ENCODE peak calls at places on chromosomes 13 and 19, in four cellular contexts. R is HEK293T, Q is K562, X is WTC11. K is an unnamed sample.

GRCh38 chr19:1259873-1260748 is 9.0 kb upstream of the CIRBP start:
- DNase-seq in X (no peak), R (no peak), Q (no peak), K (no peak)

GRCh38 chr19:39171479-39172465 is 25.0 kb upstream of the NCCRP1 start:
- DNase-seq in R (no peak), Q (no peak), X (no peak), K (no peak)

GRCh38 chr13:75399168-75399878 is 82.6 kb downstream of the TBC1D4 start:
- DNase-seq in Q (no peak), X (no peak), R (no peak), K (no peak)

GRCh38 chr19:50242586-50242985 is 39.2 kb downstream of the MYH14 start:
- DNase-seq in Q (no peak), R (no peak), X (no peak), K (no peak)

GRCh38 chr13:34048652-34049051 is 230.7 kb downstream of the RFC3 start:
- DNase-seq in R (no peak), Q (no peak), X (no peak), K (no peak)

GRCh38 chr13:46530084-46530935 is 22.7 kb upstream of the LRCH1 start:
- DNase-seq in Q (no peak), X (no peak), R (no peak), K (no peak)

GRCh38 chr19:39097721-39098120 is 13.6 kb downstream of the ACP7 start:
- DNase-seq in X (no peak), Q (no peak), R (no peak), K (no peak)

GRCh38 chr19:8209111-8209964 is at the start of gene CERS4:
- DNase-seq in X (peak), Q (peak), R (peak), K (peak)

GRCh38 chr19:48918801-48919247 is 14.7 kb upstream of the DHDH start:
- DNase-seq in X (peak), R (peak), Q (peak), K (no peak)

GRCh38 chr13:110576736-110577476 is 15.4 kb upstream of the RAB20 start:
- DNase-seq in R (no peak), X (no peak), Q (no peak), K (peak)

GRCh38 chr13:94192576-94192975 is 286.9 kb downstream of the DCT start:
- DNase-seq in X (peak), R (peak), Q (no peak), K (peak)

GRCh38 chr19:34707661-34708060 is 26.4 kb upstream of the ZNF181 start:
- DNase-seq in X (no peak), R (no peak), Q (no peak), K (no peak)

GRCh38 chr13:45267215-45267614 is 66.4 kb upstream of the KCTD4 start:
- DNase-seq in R (no peak), X (no peak), Q (no peak), K (no peak)

GRCh38 chr13:110056640-110057039 is 250.3 kb downstream of the COL4A1 start:
- DNase-seq in Q (no peak), X (no peak), R (no peak), K (no peak)

GRCh38 chr19:35337984-35338296 is 9.0 kb downstream of the CD22 start:
- DNase-seq in R (no peak), X (no peak), Q (no peak), K (no peak)

GRCh38 chr19:52229524-52229923 is 39.7 kb downstream of the PPP2R1A start:
- DNase-seq in Q (no peak), R (no peak), X (no peak), K (no peak)

GRCh38 chr19:38949580-38950367 is 19.0 kb downstream of the MRPS12 start:
- DNase-seq in X (peak), R (no peak), Q (no peak), K (no peak)

GRCh38 chr13:59038824-59039223 is 1124.9 kb downstream of the DIAPH3 start:
- DNase-seq in R (no peak), X (no peak), Q (no peak), K (no peak)

GRCh38 chr19:39032164-39032918 is at the start of gene FBXO27:
- DNase-seq in X (peak), Q (peak), R (peak), K (no peak)

GRCh38 chr19:39951686-39952085 is 17.3 kb upstream of the FCGBP start:
- DNase-seq in Q (no peak), R (no peak), X (no peak), K (no peak)

GRCh38 chr19:15371786-15372380 is 7.7 kb downstream of the AKAP8 start:
- DNase-seq in Q (no peak), R (no peak), X (no peak), K (no peak)

GRCh38 chr13:110107568-110108347 is 199.2 kb downstream of the COL4A1 start:
- DNase-seq in X (peak), R (no peak), Q (no peak), K (no peak)

DNA sequence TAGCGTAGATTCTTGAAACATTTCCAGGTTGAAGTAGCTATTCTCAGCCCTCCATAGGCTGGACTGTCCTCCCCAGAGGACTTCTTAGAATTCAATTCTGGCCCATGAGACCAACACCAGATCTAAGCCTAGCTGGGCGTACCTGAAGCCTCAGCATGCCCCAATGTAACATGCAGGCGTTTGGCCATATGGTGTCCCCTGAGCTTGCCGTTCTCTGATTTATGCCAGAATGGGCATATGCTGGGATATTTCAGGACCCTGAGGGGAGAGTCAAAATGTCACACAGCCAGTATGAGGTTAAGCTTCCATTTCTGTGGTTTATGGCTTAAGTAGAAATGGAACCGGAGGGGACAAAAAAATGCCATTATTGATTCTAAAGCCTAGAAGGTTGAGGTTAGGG is 317.7 kb upstream of the OBI1 start:
- DNase-seq in R (no peak), Q (no peak), X (no peak), K (no peak)
- TF ChIP-seq ELF4 in R (no peak), Q (no peak), X (no peak), K (no peak)

DNA sequence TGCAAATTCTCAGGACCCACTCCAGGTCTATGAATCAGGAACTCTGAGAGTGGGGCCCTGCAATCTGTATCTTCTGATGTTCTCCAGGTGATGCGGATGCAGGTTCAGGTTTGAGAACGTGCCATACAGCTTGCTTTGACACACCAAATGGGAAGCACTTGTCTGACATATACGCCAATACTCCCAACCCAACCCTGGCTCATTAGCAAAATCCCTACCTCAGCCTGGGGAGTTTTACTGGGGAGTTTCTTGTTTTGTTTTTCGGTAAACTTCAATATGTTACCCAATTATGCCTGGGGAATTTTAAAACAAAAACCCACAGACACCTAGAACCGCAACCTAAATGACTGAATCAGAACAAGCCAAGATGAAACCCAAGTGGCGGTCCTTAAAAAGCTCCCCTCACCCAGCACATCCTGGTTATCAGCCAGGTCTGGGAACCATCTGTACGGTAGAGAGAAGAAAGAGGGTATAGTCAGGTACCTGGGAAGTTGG is 41.2 kb downstream of the ABCC4 start:
- DNase-seq in Q (no peak), X (no peak), R (no peak), K (no peak)
- TF ChIP-seq ELF4 in Q (no peak), X (no peak), R (no peak), K (no peak)

GRCh38 chr19:6022570-6023049 is 44.7 kb upstream of the RANBP3 start:
- DNase-seq in X (no peak), Q (no peak), R (no peak), K (no peak)

GRCh38 chr19:6021878-6022569 is 44.1 kb upstream of the RANBP3 start:
- DNase-seq in R (peak), Q (peak), X (peak), K (peak)

GRCh38 chr19:6018786-6019185 is 40.8 kb upstream of the RANBP3 start:
- DNase-seq in R (no peak), X (peak), Q (peak), K (no peak)

GRCh38 chr19:6020972-6021805 is 43.2 kb upstream of the RANBP3 start:
- DNase-seq in R (no peak), Q (no peak), X (no peak), K (peak)

DNA sequence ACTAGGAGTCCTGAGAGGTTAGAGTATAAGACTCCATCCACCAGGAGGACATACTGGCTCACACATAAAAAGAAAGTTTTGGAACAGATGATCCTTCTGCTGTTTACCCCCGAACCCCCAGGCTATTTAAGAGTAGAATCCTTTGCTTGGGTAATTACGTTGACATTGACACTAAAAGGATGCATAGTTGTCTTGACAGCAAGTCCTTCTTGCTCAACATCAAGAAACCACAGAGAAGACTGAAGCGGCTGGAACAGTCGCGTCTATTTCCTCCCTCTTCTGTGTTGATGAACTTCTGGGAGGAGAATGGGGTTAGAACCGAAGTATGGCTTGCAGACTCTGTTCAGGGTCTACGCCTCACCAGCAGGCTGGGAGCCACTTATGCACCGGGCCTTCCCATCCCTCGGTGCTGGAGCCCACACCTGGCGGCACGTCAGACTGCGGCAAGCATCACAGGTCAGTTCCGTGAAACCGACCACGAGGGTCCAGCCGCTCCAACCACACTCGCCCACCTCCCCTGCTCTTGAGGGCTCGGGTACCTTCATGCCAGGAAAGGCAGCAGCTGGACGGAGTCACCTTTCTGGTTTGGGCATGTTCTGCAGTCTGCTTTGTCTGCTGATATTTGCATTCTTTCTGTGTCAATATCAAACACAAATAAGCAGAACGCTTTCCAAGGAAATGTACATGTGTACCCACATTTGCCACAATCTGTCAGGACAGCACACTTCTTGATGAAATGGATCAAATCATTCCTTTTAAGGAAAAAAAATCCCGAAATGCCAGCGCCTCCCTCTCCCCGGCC is 42.4 kb upstream of the RANBP3 start:
- DNase-seq in R (no peak), Q (no peak), X (no peak), K (peak)
- TF ChIP-seq ELF4 in R (no peak), Q (no peak), X (no peak), K (no peak)

GRCh38 chr13:77434289-77434688 is 101.2 kb upstream of the SCEL start:
- DNase-seq in R (no peak), X (no peak), Q (no peak), K (no peak)
- TF ChIP-seq ELF4 in R (no peak), X (no peak), Q (no peak), K (no peak)

GRCh38 chr19:2371656-2372055 is 11.6 kb downstream of the TMPRSS9 start:
- DNase-seq in Q (no peak), X (no peak), R (no peak), K (no peak)
- TF ChIP-seq ELF4 in Q (no peak), X (no peak), R (no peak), K (no peak)

DNA sequence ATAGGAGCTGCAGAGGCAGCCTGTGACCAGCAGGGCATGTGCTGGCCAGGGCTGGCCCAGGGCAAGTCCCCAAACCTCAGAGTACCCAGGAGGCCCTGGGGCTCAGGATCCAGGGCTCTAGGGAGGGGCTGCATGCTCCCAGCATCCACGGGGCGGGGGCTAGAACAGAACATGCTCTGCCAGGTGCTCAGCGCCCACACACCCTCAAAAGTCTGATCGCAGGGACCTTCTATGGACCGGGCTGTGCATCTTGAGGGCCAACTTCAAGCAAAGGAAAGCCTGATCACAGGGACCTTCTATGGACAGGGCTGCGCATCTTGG is 33.5 kb downstream of the ELL start:
- DNase-seq in Q (no peak), R (no peak), X (no peak), K (no peak)
- TF ChIP-seq ELF4 in Q (no peak), R (no peak), X (no peak), K (no peak)

GRCh38 chr13:50198508-50198907 is 183.3 kb downstream of the KCNRG start:
- DNase-seq in X (no peak), Q (no peak), R (no peak), K (no peak)
- TF ChIP-seq ELF4 in X (no peak), Q (no peak), R (no peak), K (no peak)